ENCODE peak calls at places on chromosomes 6 and 20, in nine cellular contexts. One of them, this sample, is unnamed. For H3K4me1, the result is how much of the 10 kb centered on the place peaks cover.

GRCh38 chr6:25699649-25700048 is 47.6 kb downstream of the SCGN start:
- DNase-seq in foreskin keratinocyte: no peak
- DNase-seq in H1: no peak
- DNase-seq in H9: no peak
- DNase-seq in upper lobe of right lung: no peak
- DNase-seq in OCI-LY7: no peak
- DNase-seq in lower lobe of right lung: no peak
- DNase-seq in uterus: no peak
- DNase-seq in mammary epithelial cell: no peak
- DNase-seq in this sample: no peak

GRCh38 chr20:56940466-56940865 is 311.4 kb downstream of the TFAP2C start:
- DNase-seq in foreskin keratinocyte: no peak
- DNase-seq in H1: no peak
- DNase-seq in H9: no peak
- DNase-seq in upper lobe of right lung: no peak
- DNase-seq in OCI-LY7: no peak
- DNase-seq in lower lobe of right lung: no peak
- DNase-seq in uterus: no peak
- DNase-seq in mammary epithelial cell: no peak
- DNase-seq in this sample: no peak

GRCh38 chr6:142867355-142867801 is 77.6 kb downstream of the HIVEP2 start:
- DNase-seq in foreskin keratinocyte: no peak
- DNase-seq in H1: no peak
- DNase-seq in H9: no peak
- DNase-seq in upper lobe of right lung: no peak
- DNase-seq in OCI-LY7: no peak
- DNase-seq in lower lobe of right lung: no peak
- DNase-seq in uterus: no peak
- DNase-seq in mammary epithelial cell: no peak
- DNase-seq in this sample: no peak

GRCh38 chr20:22789661-22790060 is 205.3 kb upstream of the FOXA2 start:
- DNase-seq in foreskin keratinocyte: no peak
- DNase-seq in H1: no peak
- DNase-seq in H9: no peak
- DNase-seq in upper lobe of right lung: no peak
- DNase-seq in OCI-LY7: no peak
- DNase-seq in lower lobe of right lung: no peak
- DNase-seq in uterus: no peak
- DNase-seq in mammary epithelial cell: no peak
- DNase-seq in this sample: no peak

GRCh38 chr6:5541751-5542432 is 280.6 kb downstream of the FARS2 start:
- DNase-seq in foreskin keratinocyte: peak
- DNase-seq in H1: peak
- DNase-seq in H9: peak
- DNase-seq in upper lobe of right lung: no peak
- DNase-seq in OCI-LY7: no peak
- DNase-seq in lower lobe of right lung: no peak
- DNase-seq in uterus: no peak
- DNase-seq in mammary epithelial cell: peak
- DNase-seq in this sample: peak

GRCh38 chr6:168093634-168094033 is 14.6 kb upstream of the FRMD1 start:
- DNase-seq in foreskin keratinocyte: no peak
- DNase-seq in H1: no peak
- DNase-seq in H9: no peak
- DNase-seq in upper lobe of right lung: no peak
- DNase-seq in OCI-LY7: no peak
- DNase-seq in lower lobe of right lung: peak
- DNase-seq in uterus: no peak
- DNase-seq in mammary epithelial cell: no peak
- DNase-seq in this sample: no peak

GRCh38 chr6:105992315-105992961 is 93.7 kb upstream of the PRDM1 start:
- DNase-seq in foreskin keratinocyte: peak
- DNase-seq in H1: no peak
- DNase-seq in H9: peak
- DNase-seq in upper lobe of right lung: peak
- DNase-seq in OCI-LY7: peak
- DNase-seq in lower lobe of right lung: peak
- DNase-seq in uterus: peak
- DNase-seq in mammary epithelial cell: peak
- DNase-seq in this sample: no peak

GRCh38 chr20:19937651-19938420 is 79.3 kb upstream of the NAA20 start:
- DNase-seq in foreskin keratinocyte: no peak
- DNase-seq in H1: no peak
- DNase-seq in H9: no peak
- DNase-seq in upper lobe of right lung: no peak
- DNase-seq in OCI-LY7: no peak
- DNase-seq in lower lobe of right lung: no peak
- DNase-seq in uterus: no peak
- DNase-seq in mammary epithelial cell: no peak
- DNase-seq in this sample: no peak

GRCh38 chr6:29602564-29603361 is 17.8 kb downstream of the OR2H2 start:
- DNase-seq in foreskin keratinocyte: no peak
- DNase-seq in H1: no peak
- DNase-seq in H9: peak
- DNase-seq in upper lobe of right lung: no peak
- DNase-seq in OCI-LY7: peak
- DNase-seq in lower lobe of right lung: no peak
- DNase-seq in uterus: no peak
- DNase-seq in mammary epithelial cell: no peak
- DNase-seq in this sample: no peak

GRCh38 chr6:2988426-2989331 is 11.0 kb upstream of the NQO2 start:
- DNase-seq in foreskin keratinocyte: peak
- DNase-seq in H1: peak
- DNase-seq in H9: peak
- DNase-seq in upper lobe of right lung: peak
- DNase-seq in OCI-LY7: peak
- DNase-seq in lower lobe of right lung: peak
- DNase-seq in uterus: peak
- DNase-seq in mammary epithelial cell: peak
- DNase-seq in this sample: peak

GRCh38 chr6:109718991-109719390 is 27.9 kb downstream of the FIG4 start:
- DNase-seq in foreskin keratinocyte: peak
- DNase-seq in H1: no peak
- DNase-seq in H9: no peak
- DNase-seq in upper lobe of right lung: no peak
- DNase-seq in OCI-LY7: no peak
- DNase-seq in lower lobe of right lung: no peak
- DNase-seq in uterus: no peak
- DNase-seq in mammary epithelial cell: peak
- DNase-seq in this sample: no peak

GRCh38 chr6:118784641-118785164 is 109.2 kb upstream of the ASF1A start:
- DNase-seq in foreskin keratinocyte: peak
- DNase-seq in H1: no peak
- DNase-seq in H9: no peak
- DNase-seq in upper lobe of right lung: no peak
- DNase-seq in OCI-LY7: no peak
- DNase-seq in lower lobe of right lung: no peak
- DNase-seq in uterus: peak
- DNase-seq in mammary epithelial cell: peak
- DNase-seq in this sample: no peak

GRCh38 chr20:62616728-62617621 is 25.3 kb upstream of the SLCO4A1 start:
- DNase-seq in foreskin keratinocyte: peak
- DNase-seq in H1: no peak
- DNase-seq in H9: peak
- DNase-seq in upper lobe of right lung: peak
- DNase-seq in OCI-LY7: peak
- DNase-seq in lower lobe of right lung: peak
- DNase-seq in uterus: peak
- DNase-seq in mammary epithelial cell: peak
- DNase-seq in this sample: peak

GRCh38 chr20:59159822-59160740 is 3.5 kb upstream of the ZNF831 start:
- DNase-seq in foreskin keratinocyte: peak
- DNase-seq in H1: no peak
- DNase-seq in H9: no peak
- DNase-seq in upper lobe of right lung: no peak
- DNase-seq in OCI-LY7: peak
- DNase-seq in lower lobe of right lung: no peak
- DNase-seq in uterus: no peak
- DNase-seq in mammary epithelial cell: no peak
- DNase-seq in this sample: peak

GRCh38 chr20:44064501-44065400 is 122.2 kb downstream of the JPH2 start:
- DNase-seq in foreskin keratinocyte: no peak
- DNase-seq in H1: no peak
- DNase-seq in H9: no peak
- DNase-seq in upper lobe of right lung: no peak
- DNase-seq in OCI-LY7: no peak
- DNase-seq in lower lobe of right lung: no peak
- DNase-seq in uterus: no peak
- DNase-seq in mammary epithelial cell: no peak
- DNase-seq in this sample: no peak

GRCh38 chr6:43335469-43335868 is 26.8 kb upstream of the CRIP3 start:
- DNase-seq in foreskin keratinocyte: no peak
- DNase-seq in H1: no peak
- DNase-seq in H9: no peak
- DNase-seq in upper lobe of right lung: no peak
- DNase-seq in OCI-LY7: no peak
- DNase-seq in lower lobe of right lung: no peak
- DNase-seq in uterus: no peak
- DNase-seq in mammary epithelial cell: no peak
- DNase-seq in this sample: no peak

GRCh38 chr6:168648240-168648639 is 207.3 kb downstream of the SMOC2 start:
- DNase-seq in foreskin keratinocyte: no peak
- DNase-seq in H1: no peak
- DNase-seq in H9: no peak
- DNase-seq in upper lobe of right lung: peak
- DNase-seq in OCI-LY7: no peak
- DNase-seq in lower lobe of right lung: peak
- DNase-seq in uterus: no peak
- DNase-seq in mammary epithelial cell: no peak
- DNase-seq in this sample: no peak

GRCh38 chr6:4010682-4011081 is 68.3 kb downstream of the FAM217A start:
- DNase-seq in foreskin keratinocyte: no peak
- DNase-seq in H1: no peak
- DNase-seq in H9: no peak
- DNase-seq in upper lobe of right lung: no peak
- DNase-seq in OCI-LY7: peak
- DNase-seq in lower lobe of right lung: no peak
- DNase-seq in uterus: no peak
- DNase-seq in mammary epithelial cell: peak
- DNase-seq in this sample: no peak

GRCh38 chr20:4563534-4563933 is 158.2 kb upstream of the PRND start:
- DNase-seq in foreskin keratinocyte: peak
- DNase-seq in H1: no peak
- DNase-seq in H9: peak
- DNase-seq in upper lobe of right lung: no peak
- DNase-seq in OCI-LY7: no peak
- DNase-seq in lower lobe of right lung: no peak
- DNase-seq in uterus: no peak
- DNase-seq in mammary epithelial cell: peak
- DNase-seq in this sample: no peak
- TF ChIP-seq CTCF in foreskin keratinocyte: peak
- TF ChIP-seq CTCF in H1: no peak
- TF ChIP-seq CTCF in H9: peak
- TF ChIP-seq CTCF in upper lobe of right lung: no peak
- TF ChIP-seq CTCF in OCI-LY7: no peak
- TF ChIP-seq CTCF in lower lobe of right lung: no peak
- TF ChIP-seq CTCF in uterus: no peak
- TF ChIP-seq CTCF in mammary epithelial cell: peak
- TF ChIP-seq CTCF in this sample: peak

GRCh38 chr20:37711001-37711400 is 17.2 kb downstream of the CTNNBL1 start:
- DNase-seq in foreskin keratinocyte: peak
- DNase-seq in H1: no peak
- DNase-seq in H9: no peak
- DNase-seq in upper lobe of right lung: no peak
- DNase-seq in OCI-LY7: no peak
- DNase-seq in lower lobe of right lung: no peak
- DNase-seq in uterus: no peak
- DNase-seq in mammary epithelial cell: no peak
- DNase-seq in this sample: no peak
- H3K4me1 ChIP-seq in foreskin keratinocyte: under half
- H3K4me1 ChIP-seq in H1: under half
- H3K4me1 ChIP-seq in H9: under half
- H3K4me1 ChIP-seq in upper lobe of right lung: under half
- H3K4me1 ChIP-seq in OCI-LY7: under half
- H3K4me1 ChIP-seq in lower lobe of right lung: under half
- H3K4me1 ChIP-seq in uterus: under half
- H3K4me1 ChIP-seq in mammary epithelial cell: under half
- H3K4me1 ChIP-seq in this sample: under half

GRCh38 chr6:52262620-52263344 is 18.5 kb upstream of the IL17F start:
- DNase-seq in foreskin keratinocyte: no peak
- DNase-seq in H1: no peak
- DNase-seq in H9: no peak
- DNase-seq in upper lobe of right lung: no peak
- DNase-seq in OCI-LY7: no peak
- DNase-seq in lower lobe of right lung: no peak
- DNase-seq in uterus: no peak
- DNase-seq in mammary epithelial cell: no peak
- DNase-seq in this sample: no peak

GRCh38 chr6:52255434-52255833 is 11.1 kb upstream of the IL17F start:
- DNase-seq in foreskin keratinocyte: no peak
- DNase-seq in H1: no peak
- DNase-seq in H9: no peak
- DNase-seq in upper lobe of right lung: no peak
- DNase-seq in OCI-LY7: no peak
- DNase-seq in lower lobe of right lung: no peak
- DNase-seq in uterus: no peak
- DNase-seq in mammary epithelial cell: no peak
- DNase-seq in this sample: no peak

GRCh38 chr6:52261229-52261628 is 16.9 kb upstream of the IL17F start:
- DNase-seq in foreskin keratinocyte: peak
- DNase-seq in H1: no peak
- DNase-seq in H9: no peak
- DNase-seq in upper lobe of right lung: no peak
- DNase-seq in OCI-LY7: no peak
- DNase-seq in lower lobe of right lung: no peak
- DNase-seq in uterus: no peak
- DNase-seq in mammary epithelial cell: peak
- DNase-seq in this sample: no peak

GRCh38 chr6:52263709-52264320 is 19.5 kb upstream of the IL17F start:
- DNase-seq in foreskin keratinocyte: peak
- DNase-seq in H1: peak
- DNase-seq in H9: peak
- DNase-seq in upper lobe of right lung: peak
- DNase-seq in OCI-LY7: peak
- DNase-seq in lower lobe of right lung: peak
- DNase-seq in uterus: peak
- DNase-seq in mammary epithelial cell: peak
- DNase-seq in this sample: no peak

GRCh38 chr6:52260634-52261033 is 16.3 kb upstream of the IL17F start:
- DNase-seq in foreskin keratinocyte: no peak
- DNase-seq in H1: no peak
- DNase-seq in H9: no peak
- DNase-seq in upper lobe of right lung: no peak
- DNase-seq in OCI-LY7: no peak
- DNase-seq in lower lobe of right lung: no peak
- DNase-seq in uterus: no peak
- DNase-seq in mammary epithelial cell: no peak
- DNase-seq in this sample: no peak
- TF ChIP-seq CTCF in foreskin keratinocyte: no peak
- TF ChIP-seq CTCF in H1: no peak
- TF ChIP-seq CTCF in H9: no peak
- TF ChIP-seq CTCF in upper lobe of right lung: no peak
- TF ChIP-seq CTCF in OCI-LY7: no peak
- TF ChIP-seq CTCF in lower lobe of right lung: no peak
- TF ChIP-seq CTCF in uterus: no peak
- TF ChIP-seq CTCF in mammary epithelial cell: no peak
- TF ChIP-seq CTCF in this sample: no peak

DNA sequence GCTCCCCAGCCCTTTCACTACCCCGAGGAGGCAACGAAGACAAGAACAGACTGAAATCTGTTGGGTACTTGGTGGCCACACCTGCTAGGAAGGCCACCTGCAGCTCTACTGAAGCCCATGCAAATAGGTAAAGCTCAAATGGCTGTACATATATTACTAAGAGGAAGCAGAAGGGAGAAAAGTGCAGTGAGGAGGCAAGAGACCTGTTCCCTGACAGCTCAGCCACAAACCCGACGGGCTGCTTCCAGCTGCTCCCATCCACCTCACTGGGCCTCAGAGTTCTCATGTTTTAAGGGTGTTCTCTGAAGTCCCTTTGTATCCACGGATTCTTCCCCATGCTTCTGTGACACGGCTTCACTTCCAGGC is 24.6 kb downstream of the TRAM2 start:
- DNase-seq in foreskin keratinocyte: no peak
- DNase-seq in H1: no peak
- DNase-seq in H9: no peak
- DNase-seq in upper lobe of right lung: no peak
- DNase-seq in OCI-LY7: peak
- DNase-seq in lower lobe of right lung: no peak
- DNase-seq in uterus: no peak
- DNase-seq in mammary epithelial cell: no peak
- DNase-seq in this sample: no peak
- H3K4me1 ChIP-seq in foreskin keratinocyte: under half
- H3K4me1 ChIP-seq in H1: under half
- H3K4me1 ChIP-seq in H9: under half
- H3K4me1 ChIP-seq in upper lobe of right lung: under half
- H3K4me1 ChIP-seq in OCI-LY7: half or more
- H3K4me1 ChIP-seq in lower lobe of right lung: half or more
- H3K4me1 ChIP-seq in uterus: under half
- H3K4me1 ChIP-seq in mammary epithelial cell: under half
- H3K4me1 ChIP-seq in this sample: under half

This sample was measured in RWPE2.